ENCODE peak calls at places on chromosomes 13 and 19, in six cellular contexts. One of them, this sample, is unnamed.
A peak's percentile ranks its signal among the peaks of the same experiment; 100 is the strongest.

GRCh38 chr13:113964251-113964995 is 9.5 kb downstream of the C13orf46 start:
- DNase-seq in AG10803: no peak
- DNase-seq in cardiac fibroblast: no peak
- DNase-seq in uterus: no peak
- DNase-seq in MG63: no peak
- DNase-seq in heart left ventricle: peak; percentile 16
- DNase-seq in this sample: no peak

GRCh38 chr19:32324631-32325215 is 20.7 kb upstream of the ZNF507 start:
- DNase-seq in heart left ventricle: no peak
- DNase-seq in uterus: no peak
- DNase-seq in AG10803: no peak
- DNase-seq in cardiac fibroblast: no peak
- DNase-seq in MG63: no peak
- DNase-seq in this sample: no peak

GRCh38 chr13:50682966-50683365 is 160.5 kb downstream of the DLEU7 start:
- DNase-seq in MG63: no peak
- DNase-seq in uterus: no peak
- DNase-seq in cardiac fibroblast: no peak
- DNase-seq in heart left ventricle: no peak
- DNase-seq in AG10803: no peak
- DNase-seq in this sample: no peak

GRCh38 chr19:17873661-17874422 is 2.1 kb downstream of the SLC5A5 start:
- DNase-seq in uterus: no peak
- DNase-seq in MG63: peak; percentile 38
- DNase-seq in AG10803: no peak
- DNase-seq in cardiac fibroblast: peak; percentile 27
- DNase-seq in heart left ventricle: no peak
- DNase-seq in this sample: no peak

GRCh38 chr19:33064778-33065550 is at the start of gene RHPN2:
- DNase-seq in cardiac fibroblast: peak; percentile 71
- DNase-seq in uterus: peak; percentile 63
- DNase-seq in heart left ventricle: peak; percentile 48
- DNase-seq in MG63: peak; percentile 87
- DNase-seq in AG10803: peak; percentile 62
- DNase-seq in this sample: no peak

GRCh38 chr19:45076029-45076850 is at the start of gene ZNF296:
- DNase-seq in heart left ventricle: peak; percentile 74
- DNase-seq in cardiac fibroblast: peak; percentile 25
- DNase-seq in uterus: peak; percentile 51
- DNase-seq in AG10803: no peak
- DNase-seq in MG63: peak; percentile 78
- DNase-seq in this sample: no peak

GRCh38 chr13:60492187-60492586 is 95.2 kb downstream of the TDRD3 start:
- DNase-seq in MG63: no peak
- DNase-seq in heart left ventricle: no peak
- DNase-seq in AG10803: no peak
- DNase-seq in uterus: no peak
- DNase-seq in cardiac fibroblast: no peak
- DNase-seq in this sample: no peak

GRCh38 chr19:50912727-50913716 is 1.8 kb upstream of the KLK4 start:
- DNase-seq in AG10803: no peak
- DNase-seq in heart left ventricle: no peak
- DNase-seq in cardiac fibroblast: no peak
- DNase-seq in MG63: no peak
- DNase-seq in uterus: no peak
- DNase-seq in this sample: no peak

GRCh38 chr13:48769107-48769704 is 115.5 kb downstream of the CYSLTR2 start:
- DNase-seq in MG63: peak; percentile 49
- DNase-seq in heart left ventricle: peak; percentile 71
- DNase-seq in AG10803: peak; percentile 92
- DNase-seq in cardiac fibroblast: peak; percentile 95
- DNase-seq in uterus: peak; percentile 61
- DNase-seq in this sample: peak; percentile 67

GRCh38 chr19:50511069-50511822 is at the start of gene JOSD2:
- DNase-seq in uterus: peak; percentile 97
- DNase-seq in cardiac fibroblast: peak; percentile 100
- DNase-seq in AG10803: peak; percentile 99
- DNase-seq in MG63: peak; percentile 99
- DNase-seq in heart left ventricle: peak; percentile 99
- DNase-seq in this sample: peak; percentile 98

GRCh38 chr19:31825134-31826094 is 476.2 kb upstream of the TSHZ3 start:
- DNase-seq in heart left ventricle: no peak
- DNase-seq in cardiac fibroblast: no peak
- DNase-seq in uterus: no peak
- DNase-seq in MG63: no peak
- DNase-seq in AG10803: no peak
- DNase-seq in this sample: no peak

GRCh38 chr19:46678110-46678732 is 17.2 kb upstream of the DACT3 start:
- DNase-seq in heart left ventricle: no peak
- DNase-seq in AG10803: no peak
- DNase-seq in MG63: peak; percentile 36
- DNase-seq in cardiac fibroblast: no peak
- DNase-seq in uterus: no peak
- DNase-seq in this sample: no peak

GRCh38 chr13:64311112-64311511 is 2895.5 kb upstream of the PCDH20 start:
- DNase-seq in AG10803: no peak
- DNase-seq in heart left ventricle: no peak
- DNase-seq in cardiac fibroblast: no peak
- DNase-seq in uterus: no peak
- DNase-seq in MG63: no peak
- DNase-seq in this sample: no peak

GRCh38 chr13:28680541-28680940 is 21.6 kb downstream of the POMP start:
- DNase-seq in heart left ventricle: no peak
- DNase-seq in uterus: no peak
- DNase-seq in MG63: no peak
- DNase-seq in AG10803: no peak
- DNase-seq in cardiac fibroblast: no peak
- DNase-seq in this sample: no peak

GRCh38 chr13:73335226-73335625 is 276.4 kb downstream of the KLF5 start:
- DNase-seq in AG10803: peak; percentile 62
- DNase-seq in cardiac fibroblast: peak; percentile 83
- DNase-seq in MG63: no peak
- DNase-seq in heart left ventricle: no peak
- DNase-seq in uterus: no peak
- DNase-seq in this sample: peak; percentile 56

GRCh38 chr19:30784850-30785459 is 412.8 kb downstream of the ZNF536 start:
- DNase-seq in MG63: peak; percentile 49
- DNase-seq in heart left ventricle: peak; percentile 29
- DNase-seq in AG10803: peak; percentile 47
- DNase-seq in uterus: peak; percentile 30
- DNase-seq in cardiac fibroblast: peak; percentile 22
- DNase-seq in this sample: no peak

GRCh38 chr13:30033681-30034447 is 183.4 kb upstream of the UBL3 start:
- DNase-seq in AG10803: peak; percentile 95
- DNase-seq in uterus: no peak
- DNase-seq in cardiac fibroblast: peak; percentile 93
- DNase-seq in MG63: peak; percentile 63
- DNase-seq in heart left ventricle: no peak
- DNase-seq in this sample: peak; percentile 84

GRCh38 chr19:16591803-16592556 is 19.8 kb upstream of the SLC35E1 start:
- DNase-seq in heart left ventricle: no peak
- DNase-seq in MG63: peak; percentile 47
- DNase-seq in uterus: no peak
- DNase-seq in AG10803: no peak
- DNase-seq in cardiac fibroblast: no peak
- DNase-seq in this sample: no peak

GRCh38 chr19:5397804-5398692 is 57.2 kb upstream of the ZNRF4 start:
- DNase-seq in heart left ventricle: no peak
- DNase-seq in MG63: peak; percentile 2
- DNase-seq in AG10803: no peak
- DNase-seq in cardiac fibroblast: no peak
- DNase-seq in uterus: no peak
- DNase-seq in this sample: no peak

GRCh38 chr19:37845932-37846331 is 60.5 kb downstream of the WDR87 start:
- DNase-seq in cardiac fibroblast: peak; percentile 2
- DNase-seq in heart left ventricle: no peak
- DNase-seq in MG63: no peak
- DNase-seq in AG10803: no peak
- DNase-seq in uterus: no peak
- DNase-seq in this sample: no peak

GRCh38 chr19:42693760-42694350 is 46.4 kb downstream of the PSG3 start:
- DNase-seq in MG63: peak; percentile 58
- DNase-seq in AG10803: peak; percentile 54
- DNase-seq in uterus: no peak
- DNase-seq in cardiac fibroblast: peak; percentile 65
- DNase-seq in heart left ventricle: no peak
- DNase-seq in this sample: no peak

GRCh38 chr19:46815833-46816627 is 27.6 kb upstream of the SLC1A5 start:
- DNase-seq in MG63: no peak
- DNase-seq in heart left ventricle: no peak
- DNase-seq in uterus: no peak
- DNase-seq in AG10803: no peak
- DNase-seq in cardiac fibroblast: no peak
- DNase-seq in this sample: no peak

GRCh38 chr13:44523176-44524017 is 52.7 kb downstream of the TSC22D1 start:
- DNase-seq in cardiac fibroblast: peak; percentile 84
- DNase-seq in AG10803: peak; percentile 60
- DNase-seq in MG63: no peak
- DNase-seq in uterus: no peak
- DNase-seq in heart left ventricle: no peak
- DNase-seq in this sample: peak; percentile 25

GRCh38 chr19:748274-748598 is 2.7 kb upstream of the MISP start:
- DNase-seq in cardiac fibroblast: no peak
- DNase-seq in heart left ventricle: no peak
- DNase-seq in MG63: no peak
- DNase-seq in uterus: no peak
- DNase-seq in AG10803: no peak
- DNase-seq in this sample: no peak

GRCh38 chr19:19262190-19263057 is 10.7 kb downstream of the TM6SF2 start:
- DNase-seq in uterus: no peak
- DNase-seq in cardiac fibroblast: no peak
- DNase-seq in AG10803: no peak
- DNase-seq in heart left ventricle: no peak
- DNase-seq in MG63: no peak
- DNase-seq in this sample: no peak

GRCh38 chr13:43054803-43055802 is 31.7 kb downstream of the DNAJC15 start:
- DNase-seq in heart left ventricle: peak; percentile 47
- DNase-seq in uterus: peak; percentile 61
- DNase-seq in cardiac fibroblast: peak; percentile 74
- DNase-seq in AG10803: peak; percentile 67
- DNase-seq in MG63: peak; percentile 45
- DNase-seq in this sample: peak; percentile 85

GRCh38 chr13:43061496-43062280 is 38.3 kb downstream of the DNAJC15 start:
- DNase-seq in uterus: no peak
- DNase-seq in MG63: no peak
- DNase-seq in AG10803: no peak
- DNase-seq in cardiac fibroblast: no peak
- DNase-seq in heart left ventricle: no peak
- DNase-seq in this sample: no peak

GRCh38 chr13:43058836-43059235 is 35.5 kb downstream of the DNAJC15 start:
- DNase-seq in cardiac fibroblast: no peak
- DNase-seq in uterus: no peak
- DNase-seq in heart left ventricle: no peak
- DNase-seq in AG10803: no peak
- DNase-seq in MG63: no peak
- DNase-seq in this sample: no peak

GRCh38 chr13:43058318-43058674 is 34.9 kb downstream of the DNAJC15 start:
- DNase-seq in uterus: no peak
- DNase-seq in heart left ventricle: peak; percentile 52
- DNase-seq in AG10803: peak; percentile 75
- DNase-seq in MG63: peak; percentile 75
- DNase-seq in cardiac fibroblast: peak; percentile 70
- DNase-seq in this sample: no peak

GRCh38 chr13:43057653-43058317 is 34.4 kb downstream of the DNAJC15 start:
- DNase-seq in cardiac fibroblast: peak; percentile 71
- DNase-seq in AG10803: no peak
- DNase-seq in heart left ventricle: peak; percentile 47
- DNase-seq in MG63: no peak
- DNase-seq in uterus: no peak
- DNase-seq in this sample: no peak
- H3K4me3 ChIP-seq in cardiac fibroblast: no peak overlapping the region
- H3K4me3 ChIP-seq in AG10803: no peak overlapping the region
- H3K4me3 ChIP-seq in heart left ventricle: no peak overlapping the region
- H3K4me3 ChIP-seq in MG63: no peak overlapping the region
- H3K4me3 ChIP-seq in uterus: no peak overlapping the region
- H3K4me3 ChIP-seq in this sample: no peak overlapping the region

GRCh38 chr13:95552539-95553270 is at the start of gene CLDN10:
- DNase-seq in heart left ventricle: peak; percentile 27
- DNase-seq in uterus: no peak
- DNase-seq in MG63: no peak
- DNase-seq in cardiac fibroblast: no peak
- DNase-seq in AG10803: no peak
- DNase-seq in this sample: no peak
- H3K4me3 ChIP-seq in heart left ventricle: peak within 1 kb of the TSS; percentile 39
- H3K4me3 ChIP-seq in uterus: no peak within 1 kb of the TSS
- H3K4me3 ChIP-seq in MG63: no peak within 1 kb of the TSS
- H3K4me3 ChIP-seq in cardiac fibroblast: no peak within 1 kb of the TSS
- H3K4me3 ChIP-seq in AG10803: no peak within 1 kb of the TSS
- H3K4me3 ChIP-seq in this sample: no peak within 1 kb of the TSS

GRCh38 chr13:23751195-23751594 is 138.0 kb downstream of the MIPEP start:
- DNase-seq in AG10803: no peak
- DNase-seq in uterus: no peak
- DNase-seq in heart left ventricle: no peak
- DNase-seq in cardiac fibroblast: peak; percentile 64
- DNase-seq in MG63: no peak
- DNase-seq in this sample: no peak
- H3K4me3 ChIP-seq in AG10803: no peak overlapping the region
- H3K4me3 ChIP-seq in uterus: no peak overlapping the region
- H3K4me3 ChIP-seq in heart left ventricle: no peak overlapping the region
- H3K4me3 ChIP-seq in cardiac fibroblast: no peak overlapping the region
- H3K4me3 ChIP-seq in MG63: no peak overlapping the region
- H3K4me3 ChIP-seq in this sample: no peak overlapping the region

GRCh38 chr19:10981496-10981895 is 20.7 kb downstream of the SMARCA4 start:
- DNase-seq in heart left ventricle: no peak
- DNase-seq in uterus: no peak
- DNase-seq in MG63: peak; percentile 57
- DNase-seq in cardiac fibroblast: no peak
- DNase-seq in AG10803: no peak
- DNase-seq in this sample: no peak

GRCh38 chr19:10976200-10976892 is 15.5 kb downstream of the SMARCA4 start:
- DNase-seq in AG10803: no peak
- DNase-seq in cardiac fibroblast: no peak
- DNase-seq in MG63: no peak
- DNase-seq in heart left ventricle: no peak
- DNase-seq in uterus: no peak
- DNase-seq in this sample: no peak

GRCh38 chr19:10975374-10976036 is 14.7 kb downstream of the SMARCA4 start:
- DNase-seq in uterus: peak; percentile 75
- DNase-seq in MG63: peak; percentile 72
- DNase-seq in heart left ventricle: peak; percentile 53
- DNase-seq in cardiac fibroblast: peak; percentile 62
- DNase-seq in AG10803: peak; percentile 55
- DNase-seq in this sample: no peak

GRCh38 chr19:10979950-10980349 is 19.1 kb downstream of the SMARCA4 start:
- DNase-seq in AG10803: no peak
- DNase-seq in uterus: no peak
- DNase-seq in MG63: no peak
- DNase-seq in heart left ventricle: no peak
- DNase-seq in cardiac fibroblast: no peak
- DNase-seq in this sample: no peak

DNA sequence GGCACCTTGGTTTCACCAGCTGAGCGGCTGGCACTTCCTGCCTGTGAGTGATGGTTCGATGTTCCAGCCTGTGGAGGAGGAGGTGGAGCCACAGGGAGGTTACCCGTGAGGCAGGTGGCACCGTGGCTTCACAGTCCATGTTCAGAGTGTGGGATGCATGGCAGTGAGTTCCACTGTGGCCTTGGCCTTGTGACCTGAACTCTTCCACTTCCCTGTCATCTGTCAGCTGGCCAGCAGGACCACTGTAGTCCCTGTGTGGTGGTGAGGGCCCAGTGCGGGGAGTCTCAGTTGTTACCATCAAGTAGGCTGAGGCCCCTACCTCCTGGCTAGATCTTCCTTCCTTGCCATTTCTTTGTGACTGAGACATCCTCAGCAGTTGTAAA is 16.9 kb downstream of the SMARCA4 start:
- DNase-seq in uterus: no peak
- DNase-seq in heart left ventricle: no peak
- DNase-seq in AG10803: no peak
- DNase-seq in MG63: no peak
- DNase-seq in cardiac fibroblast: no peak
- DNase-seq in this sample: no peak
- H3K4me3 ChIP-seq in uterus: no peak overlapping the region
- H3K4me3 ChIP-seq in heart left ventricle: no peak overlapping the region
- H3K4me3 ChIP-seq in AG10803: no peak overlapping the region
- H3K4me3 ChIP-seq in MG63: no peak overlapping the region
- H3K4me3 ChIP-seq in cardiac fibroblast: no peak overlapping the region
- H3K4me3 ChIP-seq in this sample: no peak overlapping the region

This sample was measured in skeletal muscle cell.